ENCODE peak calls at places on chromosomes 12 and 14, in ten cellular contexts. U, I, G, O, A, V, T, S, H and X are unnamed samples.

GRCh38 chr12:108611884-108612415 is 14.1 kb upstream of the TMEM119 start:
- DNase-seq in U (peak), I (no peak), G (no peak), O (no peak), A (peak), V (no peak), T (peak), S (no peak), H (no peak), X (peak)

GRCh38 chr14:74141703-74142102 is 56.9 kb downstream of the LIN52 start:
- DNase-seq in U (no peak), I (no peak), G (no peak), O (no peak), A (peak), V (no peak), T (no peak), S (no peak), H (no peak), X (no peak)

GRCh38 chr14:80930095-80930494 is 11.4 kb downstream of the CEP128 start:
- DNase-seq in U (no peak), I (no peak), G (no peak), O (no peak), A (no peak), V (no peak), T (no peak), S (no peak), H (no peak), X (no peak)

GRCh38 chr14:23030936-23031335 is 3.8 kb downstream of the PSMB5 start:
- DNase-seq in U (no peak), I (no peak), G (no peak), O (no peak), A (no peak), V (no peak), T (no peak), S (no peak), H (no peak), X (no peak)

GRCh38 chr14:52650774-52651173 is 44.6 kb downstream of the ERO1A start:
- DNase-seq in U (no peak), I (no peak), G (no peak), O (no peak), A (no peak), V (no peak), T (no peak), S (no peak), H (no peak), X (no peak)

GRCh38 chr12:6852651-6853354 is 853 bp downstream of the USP5 start:
- DNase-seq in U (peak), I (peak), G (peak), O (no peak), A (peak), V (peak), T (peak), S (no peak), H (no peak), X (no peak)

GRCh38 chr12:50986961-50987737 is 34.8 kb downstream of the HIGD1C start:
- DNase-seq in U (no peak), I (peak), G (peak), O (no peak), A (peak), V (no peak), T (peak), S (no peak), H (peak), X (peak)

GRCh38 chr12:2318286-2318685 is 265.5 kb downstream of the CACNA1C start:
- DNase-seq in U (no peak), I (no peak), G (no peak), O (no peak), A (no peak), V (no peak), T (no peak), S (no peak), H (no peak), X (no peak)

GRCh38 chr12:88035907-88036289 is 6.7 kb upstream of the C12orf50 start:
- DNase-seq in U (no peak), I (no peak), G (peak), O (no peak), A (no peak), V (no peak), T (no peak), S (peak), H (no peak), X (no peak)